ENCODE peak calls at places on chromosomes 3 and 15, in ten cellular contexts. L is effector memory CD4-positive, alpha-beta T cell; N is SJSA1; H is transverse colon; J is psoas muscle; W is gastrocnemius medialis; K is right cardiac atrium; B is Peyer's patch; O is mammary epithelial cell; Y is mesenchymal stem cell. U is an unnamed sample. For H3K9me3, the result is how much of the 10 kb centered on the place peaks cover.

GRCh38 chr3:158381274-158381868 is 189.6 kb upstream of the MLF1 start:
- DNase-seq in Y (no peak), W (no peak), K (no peak), J (no peak), L (no peak), H (no peak), O (peak), B (no peak), N (no peak), U (no peak)

GRCh38 chr3:136247855-136248254 is 2.3 kb upstream of the PCCB start:
- DNase-seq in Y (no peak), O (no peak), K (no peak), J (no peak), H (no peak), N (no peak), B (no peak), L (no peak), W (no peak), U (no peak)

GRCh38 chr15:65587094-65587493 is 23.8 kb downstream of the INTS14 start:
- DNase-seq in H (no peak), N (no peak), O (no peak), W (no peak), Y (no peak), L (no peak), B (no peak), J (no peak), K (no peak), U (no peak)

GRCh38 chr3:8987673-8988655 is 24.7 kb upstream of the RAD18 start:
- DNase-seq in W (no peak), O (peak), N (no peak), B (peak), L (no peak), J (peak), Y (peak), K (peak), H (peak), U (peak)

GRCh38 chr15:60799885-60800728 is 321.2 kb upstream of the ICE2 start:
- DNase-seq in B (no peak), N (no peak), K (peak), H (no peak), J (no peak), W (no peak), L (no peak), O (no peak), Y (peak), U (no peak)

GRCh38 chr3:196641278-196642058 is 2.0 kb downstream of the NRROS start:
- DNase-seq in B (peak), H (no peak), O (no peak), Y (no peak), W (no peak), N (no peak), K (no peak), J (no peak), L (peak), U (no peak)

GRCh38 chr3:114362815-114363214 is 69.0 kb downstream of the TIGIT start:
- DNase-seq in H (no peak), O (peak), N (no peak), J (no peak), L (no peak), K (no peak), Y (peak), W (no peak), B (no peak), U (no peak)

GRCh38 chr3:3192481-3192764 is 12.9 kb upstream of the CRBN start:
- DNase-seq in H (no peak), K (no peak), J (no peak), N (no peak), B (no peak), Y (no peak), O (no peak), L (no peak), W (no peak), U (no peak)

GRCh38 chr3:36904641-36905040 is 40.2 kb downstream of the TRANK1 start:
- DNase-seq in J (no peak), N (no peak), L (no peak), K (peak), W (no peak), Y (peak), H (no peak), B (no peak), O (no peak), U (no peak)

GRCh38 chr3:149860881-149861280 is 47.9 kb downstream of the RNF13 start:
- DNase-seq in B (no peak), Y (no peak), J (no peak), H (no peak), L (no peak), N (no peak), K (no peak), W (no peak), O (no peak), U (no peak)

GRCh38 chr3:17478673-17479072 is 263.8 kb downstream of the TBC1D5 start:
- DNase-seq in J (no peak), B (no peak), Y (peak), K (no peak), L (no peak), W (no peak), O (peak), H (no peak), N (no peak), U (no peak)

GRCh38 chr15:67180035-67180434 is 74.4 kb downstream of the AAGAB start:
- DNase-seq in B (peak), J (no peak), N (no peak), K (peak), O (no peak), Y (no peak), W (no peak), H (no peak), L (no peak), U (no peak)

GRCh38 chr3:5122741-5123706 is 932 bp downstream of the ARL8B start:
- DNase-seq in N (peak), H (peak), Y (peak), K (peak), J (peak), B (peak), W (peak), O (peak), L (peak), U (peak)

GRCh38 chr15:81492303-81492702 is 118.3 kb upstream of the TMC3 start:
- DNase-seq in K (peak), L (no peak), H (no peak), O (peak), B (no peak), N (no peak), W (no peak), J (no peak), Y (no peak), U (no peak)

GRCh38 chr3:52679811-52680210 is 5.9 kb downstream of the PBRM1 start:
- DNase-seq in B (no peak), J (no peak), K (no peak), W (no peak), N (no peak), L (no peak), Y (no peak), H (no peak), O (peak), U (no peak)

GRCh38 chr15:61598655-61599054 is 369.6 kb upstream of the RORA start:
- DNase-seq in H (no peak), W (no peak), O (no peak), N (no peak), Y (no peak), L (no peak), B (no peak), J (no peak), K (no peak), U (no peak)

GRCh38 chr3:194773666-194774455 is 88.2 kb downstream of the FAM43A start:
- DNase-seq in B (no peak), N (no peak), Y (no peak), L (no peak), H (no peak), J (no peak), W (no peak), O (no peak), K (no peak), U (peak)

GRCh38 chr15:24977686-24978085 is 22.9 kb downstream of the SNRPN start:
- DNase-seq in B (no peak), O (no peak), Y (no peak), J (no peak), H (no peak), N (no peak), W (no peak), K (no peak), L (no peak), U (no peak)
- H3K9me3 ChIP-seq in B (under half), O (under half), Y (under half), J (under half), H (under half), N (under half), W (under half), K (under half), L (under half), U (under half)

DNA sequence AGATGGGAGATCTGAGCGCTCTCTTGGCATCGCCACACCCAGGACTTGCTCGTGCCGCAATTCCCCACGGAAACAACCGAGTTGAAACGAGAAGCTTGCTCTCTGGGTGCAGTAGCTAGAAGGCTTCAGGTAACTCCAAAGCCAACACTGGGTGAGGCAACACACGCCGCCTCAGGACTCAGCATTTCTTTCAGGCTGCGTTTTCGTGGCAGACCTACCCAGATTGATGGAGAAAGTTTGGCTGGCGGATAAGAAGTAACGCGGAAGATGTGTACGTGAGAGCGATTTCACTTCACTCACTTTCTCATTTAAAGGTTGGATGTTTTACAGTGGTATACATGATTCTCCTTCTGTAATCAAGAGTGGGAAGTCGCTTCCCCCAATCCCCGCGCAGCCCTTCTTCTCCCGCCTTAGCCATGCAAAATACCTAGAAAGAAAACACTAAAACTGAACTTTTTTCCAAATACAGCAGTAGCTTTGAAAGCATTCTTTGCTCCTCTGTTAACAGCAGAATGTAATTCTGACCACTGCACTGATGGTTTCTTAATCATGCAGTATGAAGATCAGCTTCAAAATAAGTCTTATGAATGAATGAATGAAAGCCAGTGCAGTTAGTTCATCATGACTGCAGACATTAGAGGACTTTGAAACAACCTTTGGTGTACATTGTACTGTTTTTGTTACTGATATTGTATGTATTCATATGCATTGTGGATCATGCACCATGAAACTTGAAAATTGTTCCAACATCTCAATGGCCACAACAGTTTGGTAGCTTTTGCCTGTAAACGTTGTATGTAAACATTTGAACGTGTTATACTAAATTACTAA is 1.1 kb upstream of the TNIK start:
- DNase-seq in Y (no peak), N (no peak), W (peak), L (no peak), B (no peak), H (peak), J (no peak), O (peak), K (no peak), U (peak)
- H3K27ac ChIP-seq in Y (peak), N (no peak), W (peak), L (peak), B (peak), H (peak), J (peak), O (peak), K (peak), U (peak)

GRCh38 chr3:7503431-7503830 is 642.5 kb downstream of the GRM7 start:
- DNase-seq in N (no peak), K (no peak), W (no peak), O (no peak), J (no peak), B (no peak), L (no peak), H (no peak), Y (no peak), U (no peak)
- H3K9me3 ChIP-seq in N (under half), K (under half), W (under half), O (under half), J (under half), B (under half), L (under half), H (under half), Y (under half), U (under half)

DNA sequence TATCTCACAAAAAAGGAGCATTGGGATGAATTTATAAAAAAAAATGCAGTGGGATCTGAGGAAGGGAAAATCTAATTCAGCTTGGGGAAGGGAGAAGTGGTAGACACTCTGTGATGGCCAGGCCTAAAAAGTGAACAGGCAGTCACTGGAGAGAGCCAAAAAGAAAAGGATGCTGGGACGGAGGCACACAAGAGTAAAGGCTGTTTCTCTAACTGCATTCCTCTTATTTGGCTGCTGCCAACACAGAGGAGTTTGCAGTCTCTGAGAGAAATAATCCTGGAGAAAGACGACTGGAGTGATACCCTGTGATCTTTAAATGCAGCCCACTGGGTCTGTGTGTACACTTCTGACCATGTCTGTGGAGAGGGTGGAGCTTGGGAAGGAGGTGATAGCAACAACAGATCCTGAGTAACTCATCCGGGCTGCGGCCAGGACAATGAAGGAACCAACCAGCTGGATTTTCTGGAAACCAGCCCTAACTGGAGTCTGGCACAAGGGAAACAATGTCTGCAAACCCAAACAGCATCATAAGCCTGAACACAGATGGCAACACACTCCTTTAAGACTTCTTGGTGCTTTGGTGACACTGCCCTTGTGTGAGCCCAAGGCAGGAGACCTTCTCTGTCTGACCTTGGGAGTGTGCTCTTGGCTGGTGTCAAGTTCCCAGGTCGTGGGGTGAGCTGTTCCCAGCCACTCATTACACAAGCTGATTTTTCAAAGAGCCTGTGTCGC is 8.1 kb downstream of the FYCO1 start:
- DNase-seq in J (peak), H (no peak), B (no peak), W (peak), N (no peak), O (no peak), K (peak), Y (peak), L (no peak), U (no peak)
- H3K27ac ChIP-seq in J (peak), H (peak), B (peak), W (peak), N (peak), O (no peak), K (peak), Y (no peak), L (no peak), U (peak)

GRCh38 chr15:95698971-95699370 is 631.5 kb upstream of the NR2F2 start:
- DNase-seq in L (no peak), K (no peak), O (no peak), H (no peak), N (no peak), J (no peak), W (no peak), Y (peak), B (no peak), U (no peak)
- H3K9me3 ChIP-seq in L (under half), K (under half), O (under half), H (under half), N (under half), J (under half), W (under half), Y (half or more), B (under half), U (under half)

DNA sequence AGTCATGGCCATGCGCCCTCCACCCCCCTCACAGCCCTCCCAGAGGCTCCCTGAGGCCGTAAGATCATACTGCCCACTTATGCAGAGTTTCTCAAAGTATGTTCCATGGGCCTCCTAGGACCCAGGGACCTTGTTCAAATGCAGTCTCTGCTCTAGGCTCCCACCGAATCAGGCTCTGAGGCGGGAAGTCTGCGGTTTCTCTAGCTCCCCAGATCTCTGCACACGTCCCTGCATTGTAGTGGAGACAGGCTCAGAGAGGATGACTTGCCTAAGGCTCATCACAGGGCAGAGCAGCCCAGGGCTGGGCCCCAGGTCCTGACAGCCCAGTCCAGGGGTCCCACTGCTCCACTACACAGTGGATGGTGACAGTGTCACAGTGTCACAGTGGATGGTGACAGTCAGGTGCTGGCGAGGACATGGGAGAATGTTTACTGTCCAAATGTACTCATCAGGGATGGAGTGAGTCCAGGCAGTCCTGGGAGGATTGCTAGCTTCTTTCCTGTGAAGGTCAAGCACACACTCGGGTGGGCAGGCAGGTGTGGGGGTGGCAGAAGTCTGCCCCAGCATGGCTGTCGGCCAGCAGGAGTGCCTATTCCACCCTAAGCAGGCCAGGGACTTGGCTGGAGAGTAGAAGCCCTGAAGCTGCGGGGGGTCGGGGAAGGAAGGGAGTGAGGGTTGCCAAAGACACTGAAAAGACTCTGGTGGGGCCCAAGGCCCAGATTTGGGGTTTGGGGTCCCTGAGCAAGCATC is 12.4 kb downstream of the ANKRD63 start:
- DNase-seq in K (no peak), B (no peak), N (no peak), O (no peak), W (no peak), H (no peak), Y (no peak), J (no peak), L (no peak), U (no peak)
- H3K27ac ChIP-seq in K (no peak), B (no peak), N (no peak), O (no peak), W (no peak), H (no peak), Y (no peak), J (no peak), L (no peak), U (no peak)

U was measured in colonic mucosa.